ENCODE peak calls at places on chromosomes 11 and 22, in six cellular contexts. L is sigmoid colon, G is ovary, Z is suprapubic skin, U is uterus, E is colonic mucosa. W is an unnamed sample.

GRCh38 chr11:110092577-110093406 is at the start of gene ZC3H12C:
- DNase-seq in G (peak; percentile 85), L (peak; percentile 95), Z (peak; percentile 92), U (peak; percentile 89), E (peak; percentile 88), W (peak; percentile 89)

GRCh38 chr22:31926969-31927368 is 17.4 kb upstream of the YWHAH start:
- DNase-seq in E (no peak), Z (no peak), U (no peak), L (no peak), G (no peak), W (no peak)

GRCh38 chr11:123381817-123382554 is 48.1 kb upstream of the GRAMD1B start:
- DNase-seq in E (no peak), U (no peak), Z (no peak), G (no peak), L (no peak), W (no peak)

GRCh38 chr11:68014157-68014965 is 4.2 kb downstream of the ALDH3B1 start:
- DNase-seq in L (peak; percentile 86), U (no peak), Z (no peak), G (peak; percentile 57), E (peak; percentile 80), W (no peak)

GRCh38 chr11:79458712-79459111 is 17.9 kb upstream of the TENM4 start:
- DNase-seq in L (no peak), U (no peak), E (no peak), Z (no peak), G (no peak), W (no peak)

GRCh38 chr11:37110383-37110782 is 512.3 kb upstream of the RAG2 start:
- DNase-seq in U (no peak), L (no peak), G (no peak), E (no peak), Z (no peak), W (no peak)

GRCh38 chr11:114273890-114274635 is 22.1 kb upstream of the NNMT start:
- DNase-seq in E (no peak), U (no peak), Z (no peak), L (no peak), G (no peak), W (no peak)

GRCh38 chr11:46896719-46897406 is 21.5 kb downstream of the LRP4 start:
- DNase-seq in E (no peak), Z (no peak), G (no peak), L (no peak), U (no peak), W (no peak)

GRCh38 chr11:44840526-44840925 is 110.2 kb downstream of the TP53I11 start:
- DNase-seq in E (no peak), U (no peak), G (no peak), Z (no peak), L (no peak), W (no peak)

GRCh38 chr11:79011357-79011756 is 429.5 kb downstream of the TENM4 start:
- DNase-seq in G (no peak), L (no peak), U (no peak), Z (no peak), E (no peak), W (no peak)

GRCh38 chr11:7300281-7300680 is 48.6 kb downstream of the SYT9 start:
- DNase-seq in Z (no peak), U (no peak), E (no peak), L (no peak), G (no peak), W (no peak)

GRCh38 chr11:22666700-22667439 is 459 bp downstream of the GAS2 start:
- DNase-seq in G (peak; percentile 22), Z (no peak), E (peak; percentile 21), U (no peak), L (no peak), W (peak; percentile 50)

GRCh38 chr11:68832476-68833176 is 9.1 kb downstream of the CPT1A start:
- DNase-seq in E (peak; percentile 57), Z (no peak), G (no peak), L (no peak), U (no peak), W (no peak)

GRCh38 chr11:35584321-35584720 is 33.9 kb upstream of the FJX1 start:
- DNase-seq in L (no peak), E (no peak), U (no peak), G (no peak), Z (no peak), W (no peak)

GRCh38 chr22:41507330-41508063 is 36.8 kb downstream of the POLR3H start:
- DNase-seq in Z (no peak), L (no peak), E (no peak), U (no peak), G (no peak), W (peak; percentile 35)

GRCh38 chr11:130435671-130436070 is 7.3 kb upstream of the ADAMTS8 start:
- DNase-seq in Z (no peak), E (no peak), U (no peak), L (no peak), G (no peak), W (no peak)

GRCh38 chr22:27331526-27332281 is 469.9 kb downstream of the MN1 start:
- DNase-seq in G (peak; percentile 76), E (no peak), Z (no peak), L (peak; percentile 74), U (no peak), W (peak; percentile 41)

GRCh38 chr22:20386972-20387371 is 7.0 kb upstream of the ZNF74 start:
- DNase-seq in E (no peak), U (no peak), L (no peak), Z (no peak), G (no peak), W (no peak)

GRCh38 chr11:116580828-116581227 is 192.0 kb downstream of the BUD13 start:
- DNase-seq in L (no peak), E (no peak), G (no peak), Z (no peak), U (no peak), W (no peak)

GRCh38 chr11:73141031-73141308 is 1.1 kb downstream of the FCHSD2 start:
- DNase-seq in L (no peak), E (peak; percentile 47), G (no peak), U (peak; percentile 21), Z (no peak), W (peak; percentile 38)

GRCh38 chr11:1260023-1260501 is 37.2 kb downstream of the MUC5B start:
- DNase-seq in Z (no peak), E (peak; percentile 85), U (no peak), G (no peak), L (no peak), W (peak; percentile 67)

GRCh38 chr11:95341246-95341645 is 110.2 kb upstream of the SESN3 start:
- DNase-seq in Z (no peak), L (no peak), U (peak; percentile 30), E (no peak), G (peak; percentile 41), W (peak; percentile 14)

GRCh38 chr11:47433991-47434786 is 8.0 kb upstream of the PSMC3 start:
- DNase-seq in Z (no peak), U (no peak), E (no peak), G (peak; percentile 68), L (peak; percentile 67), W (peak; percentile 66)

GRCh38 chr11:106493751-106494150 is 416.3 kb downstream of the AASDHPPT start:
- DNase-seq in G (no peak), Z (no peak), U (no peak), L (no peak), E (no peak), W (no peak)

DNA sequence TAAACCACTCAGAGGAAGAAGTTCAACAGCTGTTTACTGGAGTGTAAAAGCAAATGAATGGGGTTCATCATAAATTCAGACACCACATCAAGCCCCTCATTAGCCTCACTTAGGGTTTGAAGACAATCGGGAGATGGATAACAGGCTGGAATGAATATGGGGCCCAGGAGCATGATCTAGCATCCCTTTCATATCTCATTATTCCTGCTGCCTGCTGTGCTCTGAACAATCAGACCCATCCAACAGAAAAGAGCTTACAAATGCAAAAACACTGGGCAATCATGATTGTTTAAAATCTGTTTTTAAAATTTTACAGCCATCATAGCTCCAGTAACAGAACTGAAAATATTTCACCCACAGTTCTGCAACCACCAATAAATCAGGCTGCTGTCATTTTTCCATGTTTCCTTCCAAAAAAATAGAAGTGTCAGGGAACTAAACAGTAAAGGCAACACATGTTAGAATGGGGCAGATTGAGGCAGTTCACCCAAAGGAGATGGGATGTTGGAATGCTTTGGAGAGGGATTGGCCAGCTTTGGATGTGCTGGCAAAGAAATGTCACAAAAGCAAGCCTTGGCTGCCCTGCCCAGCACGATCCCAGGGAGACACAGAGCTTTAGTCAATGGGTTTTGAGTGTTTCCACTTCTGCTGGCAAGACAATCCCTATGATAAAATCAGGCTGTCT is 47.8 kb upstream of the BMAL1 start:
- DNase-seq in U (no peak), G (no peak), Z (no peak), L (no peak), E (no peak), W (peak; percentile 21)
- H3K27ac ChIP-seq in U (no peak overlapping the region), G (no peak overlapping the region), Z (no peak overlapping the region), L (no peak overlapping the region), E (no peak overlapping the region), W (no peak overlapping the region)

DNA sequence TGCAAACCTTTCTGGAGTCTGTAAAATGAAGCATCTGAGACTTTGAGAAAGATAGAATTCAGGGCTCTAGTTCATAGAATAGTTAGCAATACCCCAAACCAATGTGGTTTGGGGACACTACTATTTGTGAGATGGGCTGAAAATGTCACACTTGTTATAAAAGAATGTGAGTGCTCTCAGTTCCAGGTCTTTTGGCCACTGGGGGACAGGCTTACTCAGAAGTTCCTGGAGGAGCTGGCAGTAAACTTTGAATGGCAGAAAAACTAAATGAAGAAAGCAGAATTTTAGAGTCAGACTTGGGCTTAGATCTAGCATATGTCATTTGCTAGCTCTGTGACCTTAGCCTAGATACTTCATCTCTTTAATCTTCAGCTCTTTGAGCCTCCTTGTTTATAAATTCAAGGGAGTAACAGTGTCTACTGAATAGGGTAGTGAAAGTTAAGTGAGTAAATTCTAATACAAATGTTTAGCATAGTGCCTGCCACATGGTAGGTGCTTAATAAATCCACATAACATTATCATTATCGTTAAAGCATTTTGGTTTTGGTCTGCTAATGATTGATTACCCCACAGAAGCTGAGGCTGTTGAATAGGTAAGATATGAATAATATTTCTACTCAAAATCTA is 3.7 kb downstream of the LYVE1 start:
- DNase-seq in E (no peak), G (no peak), Z (no peak), L (no peak), U (no peak), W (no peak)
- TF ChIP-seq CTCF in E (no peak), G (peak; percentile 49), Z (no peak), L (no peak), U (peak; percentile 18), W (peak; percentile 48)

GRCh38 chr22:49943405-49943765 is 17.2 kb upstream of the PIM3 start:
- DNase-seq in E (no peak), Z (no peak), L (no peak), U (no peak), G (no peak), W (no peak)
- H3K27ac ChIP-seq in E (no peak overlapping the region), Z (no peak overlapping the region), L (no peak overlapping the region), U (no peak overlapping the region), G (no peak overlapping the region), W (no peak overlapping the region)

GRCh38 chr11:92387882-92388281 is 163.3 kb downstream of the FAT3 start:
- DNase-seq in E (no peak), U (no peak), G (no peak), L (no peak), Z (no peak), W (no peak)

GRCh38 chr11:92391866-92392265 is 167.2 kb downstream of the FAT3 start:
- DNase-seq in U (no peak), Z (no peak), G (no peak), L (no peak), E (no peak), W (no peak)

GRCh38 chr11:92390783-92391182 is 166.2 kb downstream of the FAT3 start:
- DNase-seq in U (no peak), L (no peak), Z (no peak), G (no peak), E (no peak), W (no peak)

GRCh38 chr11:92386577-92386976 is 162.0 kb downstream of the FAT3 start:
- DNase-seq in L (no peak), Z (no peak), U (no peak), G (no peak), E (no peak), W (no peak)

GRCh38 chr11:92388380-92388779 is 163.8 kb downstream of the FAT3 start:
- DNase-seq in L (no peak), E (no peak), G (no peak), U (no peak), Z (no peak), W (no peak)
- TF ChIP-seq CTCF in L (no peak), E (no peak), G (no peak), U (no peak), Z (no peak), W (no peak)